ENCODE peak calls at places on chromosomes 4 and X, in seven cellular contexts. U is fibroblast of lung; I is M059J; G is AG09309; W is fibroblast of the conjunctiva; H is body of pancreas; S is stimulated activated CD4-positive, alpha-beta T cell treated with anti-CD3 and anti-CD28 coated beads, Interleukin-2, amount 100 ng/mL, for 48 hours. O is an unnamed sample.

GRCh38 chrX:109855501-109855900 is 122.4 kb upstream of the ACSL4 start:
- DNase-seq in U (no peak), I (no peak), G (no peak), W (no peak), H (no peak), S (no peak), O (no peak)

GRCh38 chr4:73776363-73776762 is 36.0 kb downstream of the CXCL8 start:
- DNase-seq in U (peak), I (peak), G (peak), W (peak), H (peak), S (no peak), O (peak)

GRCh38 chrX:14616876-14617275 is 87.5 kb downstream of the GLRA2 start:
- DNase-seq in U (peak), I (no peak), G (peak), W (no peak), H (no peak), S (no peak), O (no peak)

GRCh38 chrX:103197721-103198306 is 17.1 kb upstream of the BEX4 start:
- DNase-seq in U (peak), I (peak), G (no peak), W (no peak), H (no peak), S (no peak), O (no peak)

GRCh38 chr4:41569957-41570356 is 32.0 kb downstream of the LIMCH1 start:
- DNase-seq in U (peak), I (peak), G (no peak), W (no peak), H (peak), S (no peak), O (peak)

GRCh38 chrX:22313757-22314156 is 41.0 kb downstream of the CBLL2 start:
- DNase-seq in U (no peak), I (no peak), G (no peak), W (no peak), H (no peak), S (no peak), O (no peak)

GRCh38 chrX:41621236-41621651 is 67.5 kb upstream of the GPR34 start:
- DNase-seq in U (peak), I (peak), G (no peak), W (no peak), H (no peak), S (no peak), O (no peak)

GRCh38 chr4:185872747-185873380 is 60.9 kb upstream of the SORBS2 start:
- DNase-seq in U (no peak), I (no peak), G (no peak), W (no peak), H (no peak), S (no peak), O (no peak)

GRCh38 chr4:1604706-1605205 is 79.4 kb downstream of the FAM53A start:
- DNase-seq in U (no peak), I (no peak), G (no peak), W (no peak), H (no peak), S (no peak), O (no peak)

GRCh38 chrX:19372170-19373033 is 28.7 kb downstream of the PDHA1 start:
- DNase-seq in U (peak), I (peak), G (no peak), W (peak), H (peak), S (peak), O (no peak)

GRCh38 chr4:179307297-179308136 is 1865.3 kb upstream of the AGA start:
- DNase-seq in U (peak), I (peak), G (no peak), W (no peak), H (peak), S (peak), O (no peak)

GRCh38 chr4:30269850-30270249 is 450.3 kb upstream of the PCDH7 start:
- DNase-seq in U (no peak), I (peak), G (no peak), W (no peak), H (no peak), S (no peak), O (no peak)

O was measured in thoracic aorta.